ENCODE peak calls at places on chromosomes 13 and 19, in nine cellular contexts. One of them, this sample, is unnamed.

GRCh38 chr13:31774186-31774585 is 34.9 kb downstream of the RXFP2 start:
- DNase-seq in thyroid gland: no peak
- DNase-seq in IMR-90: peak; percentile 28
- DNase-seq in cardiac muscle cell: no peak
- DNase-seq in H9: no peak
- DNase-seq in tibial nerve: no peak
- DNase-seq in aorta: no peak
- DNase-seq in uterus: no peak
- DNase-seq in breast epithelium: no peak
- DNase-seq in this sample: no peak

GRCh38 chr19:45075215-45076028 is 856 bp downstream of the ZNF296 start:
- DNase-seq in thyroid gland: peak; percentile 81
- DNase-seq in IMR-90: no peak
- DNase-seq in cardiac muscle cell: peak; percentile 51
- DNase-seq in H9: peak; percentile 90
- DNase-seq in tibial nerve: no peak
- DNase-seq in aorta: peak; percentile 85
- DNase-seq in uterus: no peak
- DNase-seq in breast epithelium: peak; percentile 83
- DNase-seq in this sample: no peak

GRCh38 chr19:39480337-39481228 is at the start of gene TIMM50:
- DNase-seq in thyroid gland: peak; percentile 98
- DNase-seq in IMR-90: peak; percentile 88
- DNase-seq in cardiac muscle cell: peak; percentile 95
- DNase-seq in H9: peak; percentile 99
- DNase-seq in tibial nerve: peak; percentile 98
- DNase-seq in aorta: peak; percentile 100
- DNase-seq in uterus: peak; percentile 96
- DNase-seq in breast epithelium: peak; percentile 98
- DNase-seq in this sample: peak; percentile 94

GRCh38 chr13:106804996-106805395 is 237.1 kb upstream of the ARGLU1 start:
- DNase-seq in thyroid gland: no peak
- DNase-seq in IMR-90: no peak
- DNase-seq in cardiac muscle cell: no peak
- DNase-seq in H9: no peak
- DNase-seq in tibial nerve: no peak
- DNase-seq in aorta: no peak
- DNase-seq in uterus: no peak
- DNase-seq in breast epithelium: no peak
- DNase-seq in this sample: no peak

GRCh38 chr13:97328222-97328790 is 105.7 kb upstream of the RAP2A start:
- DNase-seq in thyroid gland: no peak
- DNase-seq in IMR-90: peak; percentile 86
- DNase-seq in cardiac muscle cell: peak; percentile 81
- DNase-seq in H9: peak; percentile 77
- DNase-seq in tibial nerve: no peak
- DNase-seq in aorta: no peak
- DNase-seq in uterus: no peak
- DNase-seq in breast epithelium: no peak
- DNase-seq in this sample: no peak

GRCh38 chr19:45782162-45782623 is at the start of gene DMPK:
- DNase-seq in thyroid gland: peak; percentile 35
- DNase-seq in IMR-90: no peak
- DNase-seq in cardiac muscle cell: no peak
- DNase-seq in H9: peak; percentile 30
- DNase-seq in tibial nerve: no peak
- DNase-seq in aorta: peak; percentile 89
- DNase-seq in uterus: peak; percentile 56
- DNase-seq in breast epithelium: no peak
- DNase-seq in this sample: peak; percentile 19

GRCh38 chr19:35079826-35080225 is 35.8 kb upstream of the FXYD3 start:
- DNase-seq in thyroid gland: no peak
- DNase-seq in IMR-90: no peak
- DNase-seq in cardiac muscle cell: no peak
- DNase-seq in H9: no peak
- DNase-seq in tibial nerve: no peak
- DNase-seq in aorta: no peak
- DNase-seq in uterus: no peak
- DNase-seq in breast epithelium: no peak
- DNase-seq in this sample: no peak

GRCh38 chr13:114311908-114312307 is 2.4 kb upstream of the CHAMP1 start:
- DNase-seq in thyroid gland: no peak
- DNase-seq in IMR-90: no peak
- DNase-seq in cardiac muscle cell: no peak
- DNase-seq in H9: no peak
- DNase-seq in tibial nerve: no peak
- DNase-seq in aorta: no peak
- DNase-seq in uterus: no peak
- DNase-seq in breast epithelium: no peak
- DNase-seq in this sample: no peak

GRCh38 chr13:95385373-95385772 is 84.1 kb upstream of the ABCC4 start:
- DNase-seq in thyroid gland: no peak
- DNase-seq in IMR-90: no peak
- DNase-seq in cardiac muscle cell: no peak
- DNase-seq in H9: no peak
- DNase-seq in tibial nerve: no peak
- DNase-seq in aorta: no peak
- DNase-seq in uterus: no peak
- DNase-seq in breast epithelium: no peak
- DNase-seq in this sample: no peak

GRCh38 chr13:50892162-50892944 is 17.2 kb upstream of the RNASEH2B start:
- DNase-seq in thyroid gland: no peak
- DNase-seq in IMR-90: no peak
- DNase-seq in cardiac muscle cell: no peak
- DNase-seq in H9: no peak
- DNase-seq in tibial nerve: no peak
- DNase-seq in aorta: no peak
- DNase-seq in uterus: no peak
- DNase-seq in breast epithelium: no peak
- DNase-seq in this sample: no peak

GRCh38 chr13:48644141-48644540 is 9.6 kb upstream of the CYSLTR2 start:
- DNase-seq in thyroid gland: no peak
- DNase-seq in IMR-90: no peak
- DNase-seq in cardiac muscle cell: no peak
- DNase-seq in H9: no peak
- DNase-seq in tibial nerve: no peak
- DNase-seq in aorta: no peak
- DNase-seq in uterus: no peak
- DNase-seq in breast epithelium: no peak
- DNase-seq in this sample: no peak

GRCh38 chr19:1717200-1717969 is 35.9 kb upstream of the ONECUT3 start:
- DNase-seq in thyroid gland: no peak
- DNase-seq in IMR-90: no peak
- DNase-seq in cardiac muscle cell: no peak
- DNase-seq in H9: no peak
- DNase-seq in tibial nerve: no peak
- DNase-seq in aorta: no peak
- DNase-seq in uterus: no peak
- DNase-seq in breast epithelium: no peak
- DNase-seq in this sample: no peak

DNA sequence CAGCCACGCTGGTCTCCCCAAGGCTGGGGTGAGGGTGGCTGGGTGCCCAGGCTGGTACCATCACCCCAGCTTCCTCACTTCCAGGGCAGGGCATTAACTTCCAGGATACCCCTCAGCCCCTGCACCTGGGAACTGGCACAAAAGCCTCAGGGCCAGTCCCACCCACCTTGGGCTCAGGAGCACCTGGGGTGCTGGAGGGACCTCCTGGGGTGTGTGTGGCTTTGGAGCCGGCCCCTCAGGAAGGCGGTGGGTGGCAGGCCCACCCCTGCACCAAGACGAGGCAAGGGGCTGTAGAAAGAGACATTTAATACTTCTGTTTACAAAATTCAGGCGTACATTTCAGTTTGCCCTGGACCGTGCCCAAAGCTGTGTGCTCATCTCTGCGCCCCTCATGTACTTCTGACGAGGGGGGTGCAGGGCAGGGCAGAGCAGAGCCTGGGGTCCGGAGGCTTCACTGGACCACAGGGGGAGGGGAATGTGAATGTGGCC is 16.8 kb downstream of the MPND start:
- DNase-seq in thyroid gland: no peak
- DNase-seq in IMR-90: no peak
- DNase-seq in cardiac muscle cell: no peak
- DNase-seq in H9: no peak
- DNase-seq in tibial nerve: no peak
- DNase-seq in aorta: no peak
- DNase-seq in uterus: no peak
- DNase-seq in breast epithelium: no peak
- DNase-seq in this sample: no peak
- H3K27ac ChIP-seq in thyroid gland: no peak overlapping the region
- H3K27ac ChIP-seq in IMR-90: peak overlapping the region; percentile 58
- H3K27ac ChIP-seq in cardiac muscle cell: peak overlapping the region; percentile 55
- H3K27ac ChIP-seq in H9: no peak overlapping the region
- H3K27ac ChIP-seq in tibial nerve: no peak overlapping the region
- H3K27ac ChIP-seq in aorta: no peak overlapping the region
- H3K27ac ChIP-seq in uterus: no peak overlapping the region
- H3K27ac ChIP-seq in breast epithelium: no peak overlapping the region
- H3K27ac ChIP-seq in this sample: no peak overlapping the region

GRCh38 chr19:6772866-6773322 is 386 bp downstream of the VAV1 start:
- DNase-seq in thyroid gland: no peak
- DNase-seq in IMR-90: no peak
- DNase-seq in cardiac muscle cell: no peak
- DNase-seq in H9: no peak
- DNase-seq in tibial nerve: no peak
- DNase-seq in aorta: no peak
- DNase-seq in uterus: no peak
- DNase-seq in breast epithelium: no peak
- DNase-seq in this sample: no peak
- H3K27ac ChIP-seq in thyroid gland: no peak overlapping the region
- H3K27ac ChIP-seq in IMR-90: no peak overlapping the region
- H3K27ac ChIP-seq in cardiac muscle cell: no peak overlapping the region
- H3K27ac ChIP-seq in H9: no peak overlapping the region
- H3K27ac ChIP-seq in tibial nerve: no peak overlapping the region
- H3K27ac ChIP-seq in aorta: no peak overlapping the region
- H3K27ac ChIP-seq in uterus: no peak overlapping the region
- H3K27ac ChIP-seq in breast epithelium: no peak overlapping the region
- H3K27ac ChIP-seq in this sample: peak overlapping the region; percentile 16

GRCh38 chr19:13129384-13129783 is 11.3 kb downstream of the NACC1 start:
- DNase-seq in thyroid gland: no peak
- DNase-seq in IMR-90: no peak
- DNase-seq in cardiac muscle cell: no peak
- DNase-seq in H9: no peak
- DNase-seq in tibial nerve: no peak
- DNase-seq in aorta: no peak
- DNase-seq in uterus: no peak
- DNase-seq in breast epithelium: no peak
- DNase-seq in this sample: no peak

GRCh38 chr19:13127051-13127450 is 9.0 kb downstream of the NACC1 start:
- DNase-seq in thyroid gland: no peak
- DNase-seq in IMR-90: peak; percentile 55
- DNase-seq in cardiac muscle cell: no peak
- DNase-seq in H9: no peak
- DNase-seq in tibial nerve: no peak
- DNase-seq in aorta: no peak
- DNase-seq in uterus: no peak
- DNase-seq in breast epithelium: no peak
- DNase-seq in this sample: no peak

GRCh38 chr19:13127811-13128575 is 9.9 kb downstream of the NACC1 start:
- DNase-seq in thyroid gland: no peak
- DNase-seq in IMR-90: no peak
- DNase-seq in cardiac muscle cell: no peak
- DNase-seq in H9: no peak
- DNase-seq in tibial nerve: no peak
- DNase-seq in aorta: no peak
- DNase-seq in uterus: no peak
- DNase-seq in breast epithelium: no peak
- DNase-seq in this sample: no peak

GRCh38 chr19:13130886-13131490 is 12.9 kb downstream of the NACC1 start:
- DNase-seq in thyroid gland: no peak
- DNase-seq in IMR-90: no peak
- DNase-seq in cardiac muscle cell: no peak
- DNase-seq in H9: peak; percentile 15
- DNase-seq in tibial nerve: no peak
- DNase-seq in aorta: no peak
- DNase-seq in uterus: no peak
- DNase-seq in breast epithelium: no peak
- DNase-seq in this sample: no peak

DNA sequence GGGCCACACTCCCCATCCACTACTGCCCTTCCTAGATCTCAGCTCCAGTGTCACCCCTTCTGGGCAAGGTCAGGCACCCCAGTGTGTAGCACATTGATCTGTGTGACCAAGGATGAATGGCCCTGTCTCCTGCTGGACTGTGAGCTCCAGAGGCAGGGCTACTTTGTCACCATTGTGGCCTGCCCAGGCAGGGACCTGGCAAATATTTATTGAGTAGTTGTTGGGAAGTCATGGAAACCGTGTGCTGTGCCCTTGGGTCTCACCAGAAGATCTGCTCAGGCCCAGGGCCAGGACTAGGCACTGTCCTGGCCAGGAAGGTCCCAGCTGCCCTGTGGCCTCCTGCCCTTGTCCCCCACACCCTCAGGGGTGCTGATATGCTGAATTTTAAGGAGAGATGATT is 10.5 kb downstream of the NACC1 start:
- DNase-seq in thyroid gland: no peak
- DNase-seq in IMR-90: no peak
- DNase-seq in cardiac muscle cell: no peak
- DNase-seq in H9: peak; percentile 18
- DNase-seq in tibial nerve: no peak
- DNase-seq in aorta: no peak
- DNase-seq in uterus: no peak
- DNase-seq in breast epithelium: no peak
- DNase-seq in this sample: no peak
- H3K27ac ChIP-seq in thyroid gland: no peak overlapping the region
- H3K27ac ChIP-seq in IMR-90: no peak overlapping the region
- H3K27ac ChIP-seq in cardiac muscle cell: no peak overlapping the region
- H3K27ac ChIP-seq in H9: no peak overlapping the region
- H3K27ac ChIP-seq in tibial nerve: no peak overlapping the region
- H3K27ac ChIP-seq in aorta: no peak overlapping the region
- H3K27ac ChIP-seq in uterus: no peak overlapping the region
- H3K27ac ChIP-seq in breast epithelium: peak overlapping the region; percentile 17
- H3K27ac ChIP-seq in this sample: no peak overlapping the region

GRCh38 chr19:50476943-50477264 is 256 bp upstream of the GARIN5A start:
- DNase-seq in thyroid gland: no peak
- DNase-seq in IMR-90: no peak
- DNase-seq in cardiac muscle cell: no peak
- DNase-seq in H9: no peak
- DNase-seq in tibial nerve: no peak
- DNase-seq in aorta: no peak
- DNase-seq in uterus: no peak
- DNase-seq in breast epithelium: no peak
- DNase-seq in this sample: no peak

GRCh38 chr19:50475736-50476223 is 527 bp upstream of the EMC10 start:
- DNase-seq in thyroid gland: no peak
- DNase-seq in IMR-90: no peak
- DNase-seq in cardiac muscle cell: no peak
- DNase-seq in H9: no peak
- DNase-seq in tibial nerve: no peak
- DNase-seq in aorta: peak; percentile 71
- DNase-seq in uterus: no peak
- DNase-seq in breast epithelium: no peak
- DNase-seq in this sample: no peak

GRCh38 chr19:50477751-50478515 is 1.3 kb upstream of the GARIN5A start:
- DNase-seq in thyroid gland: no peak
- DNase-seq in IMR-90: no peak
- DNase-seq in cardiac muscle cell: no peak
- DNase-seq in H9: no peak
- DNase-seq in tibial nerve: no peak
- DNase-seq in aorta: peak; percentile 64
- DNase-seq in uterus: no peak
- DNase-seq in breast epithelium: no peak
- DNase-seq in this sample: no peak

GRCh38 chr19:50475101-50475568 is 1.2 kb upstream of the EMC10 start:
- DNase-seq in thyroid gland: no peak
- DNase-seq in IMR-90: no peak
- DNase-seq in cardiac muscle cell: no peak
- DNase-seq in H9: no peak
- DNase-seq in tibial nerve: no peak
- DNase-seq in aorta: peak; percentile 73
- DNase-seq in uterus: no peak
- DNase-seq in breast epithelium: no peak
- DNase-seq in this sample: no peak

GRCh38 chr19:50476224-50476942 is at the start of the genes EMC10 and GARIN5A:
- DNase-seq in thyroid gland: peak; percentile 92
- DNase-seq in IMR-90: peak; percentile 94
- DNase-seq in cardiac muscle cell: peak; percentile 97
- DNase-seq in H9: peak; percentile 97
- DNase-seq in tibial nerve: peak; percentile 72
- DNase-seq in aorta: peak; percentile 96
- DNase-seq in uterus: peak; percentile 85
- DNase-seq in breast epithelium: peak; percentile 90
- DNase-seq in this sample: peak; percentile 92
- H3K27ac ChIP-seq in thyroid gland: peak within 1 kb of the TSS; percentile 75
- H3K27ac ChIP-seq in IMR-90: peak within 1 kb of the TSS; percentile 60
- H3K27ac ChIP-seq in cardiac muscle cell: peak within 1 kb of the TSS; percentile 90
- H3K27ac ChIP-seq in H9: no peak within 1 kb of the TSS
- H3K27ac ChIP-seq in tibial nerve: peak within 1 kb of the TSS; percentile 65
- H3K27ac ChIP-seq in aorta: no peak within 1 kb of the TSS
- H3K27ac ChIP-seq in uterus: peak within 1 kb of the TSS; percentile 55
- H3K27ac ChIP-seq in breast epithelium: peak within 1 kb of the TSS; percentile 76
- H3K27ac ChIP-seq in this sample: peak within 1 kb of the TSS; percentile 90